ENCODE peak calls at places on chromosomes 5 and 9, in four cellular contexts. L is transverse colon, T is mammary epithelial cell, R is colonic mucosa. K is an unnamed sample. For H3K4me1, the result is how much of the 10 kb centered on the place peaks cover.

GRCh38 chr9:121066850-121067249 is 7.9 kb upstream of the CNTRL start:
- DNase-seq in L (no peak), R (no peak), T (no peak), K (no peak)

GRCh38 chr5:151585970-151586369 is 5.2 kb downstream of the FAT2 start:
- DNase-seq in L (no peak), R (no peak), T (peak), K (peak)

GRCh38 chr9:26604076-26604662 is 288.4 kb downstream of the CAAP1 start:
- DNase-seq in L (no peak), T (no peak), R (no peak), K (no peak)

GRCh38 chr5:77235881-77236560 is 25.5 kb downstream of the PDE8B start:
- DNase-seq in T (no peak), R (no peak), L (no peak), K (no peak)

GRCh38 chr5:111060169-111060568 is 11.3 kb upstream of the TSLP start:
- DNase-seq in T (no peak), R (no peak), L (no peak), K (no peak)

GRCh38 chr9:120625222-120625621 is 45.3 kb upstream of the CDK5RAP2 start:
- DNase-seq in L (no peak), R (no peak), T (no peak), K (peak)

GRCh38 chr5:106093149-106093548 is 1577.6 kb downstream of the EFNA5 start:
- DNase-seq in L (no peak), R (no peak), T (peak), K (peak)

GRCh38 chr9:102499468-102499867 is 495.7 kb upstream of the CYLC2 start:
- DNase-seq in L (no peak), T (no peak), R (no peak), K (no peak)

GRCh38 chr5:139392678-139393496 is 2.0 kb downstream of the PROB1 start:
- DNase-seq in L (peak), T (no peak), R (peak), K (peak)

GRCh38 chr9:112863214-112863613 is 27.5 kb downstream of the SLC46A2 start:
- DNase-seq in L (no peak), R (no peak), T (no peak), K (no peak)

GRCh38 chr5:180129291-180130190 is 58.0 kb upstream of the RNF130 start:
- DNase-seq in T (no peak), L (no peak), R (no peak), K (no peak)

GRCh38 chr5:151313357-151313756 is 9.8 kb upstream of the SLC36A3 start:
- DNase-seq in L (no peak), R (no peak), T (no peak), K (no peak)

GRCh38 chr9:121353246-121353975 is 16.6 kb downstream of the STOM start:
- DNase-seq in L (no peak), R (no peak), T (no peak), K (no peak)

GRCh38 chr5:56420323-56420722 is 187.2 kb upstream of the ANKRD55 start:
- DNase-seq in L (no peak), T (no peak), R (no peak), K (no peak)

GRCh38 chr5:531101-531748 is 7.0 kb upstream of the SLC9A3 start:
- DNase-seq in L (no peak), R (no peak), T (no peak), K (no peak)

GRCh38 chr5:1110930-1111726 is 735 bp downstream of the SLC12A7 start:
- DNase-seq in L (no peak), R (no peak), T (no peak), K (no peak)

GRCh38 chr5:32522429-32523143 is 62.8 kb upstream of the SUB1 start:
- DNase-seq in L (peak), R (no peak), T (no peak), K (no peak)

GRCh38 chr9:115373000-115373709 is 255.2 kb upstream of the TNC start:
- DNase-seq in R (no peak), L (no peak), T (peak), K (peak)

GRCh38 chr5:86917117-86917579 is 299.4 kb downstream of the COX7C start:
- DNase-seq in R (no peak), L (no peak), T (peak), K (no peak)

GRCh38 chr9:111601237-111602018 is 2.0 kb upstream of the PTGR1 start:
- DNase-seq in T (no peak), R (no peak), L (no peak), K (peak)

GRCh38 chr9:105198763-105199339 is 45.6 kb upstream of the SLC44A1 start:
- DNase-seq in L (no peak), R (no peak), T (no peak), K (no peak)

GRCh38 chr9:27276182-27277030 is 20.5 kb downstream of the EQTN start:
- DNase-seq in T (peak), L (no peak), R (peak), K (peak)

GRCh38 chr9:130467371-130467770 is 22.6 kb downstream of the ASS1 start:
- DNase-seq in T (no peak), L (no peak), R (no peak), K (no peak)

GRCh38 chr5:109191153-109191558 is 218.6 kb downstream of the PJA2 start:
- DNase-seq in T (peak), L (peak), R (peak), K (peak)

GRCh38 chr9:84945878-84946538 is 276.5 kb downstream of the NTRK2 start:
- DNase-seq in R (no peak), T (no peak), L (no peak), K (no peak)

GRCh38 chr5:37786855-37787254 is 53.0 kb downstream of the GDNF start:
- DNase-seq in R (no peak), T (peak), L (no peak), K (no peak)

GRCh38 chr5:151605559-151605958 is 14.4 kb upstream of the FAT2 start:
- DNase-seq in R (no peak), L (no peak), T (no peak), K (no peak)

GRCh38 chr5:72107874-72108199 is 562 bp downstream of the MAP1B start:
- DNase-seq in R (no peak), L (no peak), T (peak), K (peak)

GRCh38 chr5:68261174-68262021 is 45.8 kb downstream of the PIK3R1 start:
- DNase-seq in L (no peak), T (no peak), R (no peak), K (no peak)

GRCh38 chr5:66821626-66822429 is 225.6 kb downstream of the MAST4 start:
- DNase-seq in R (no peak), L (no peak), T (peak), K (no peak)

GRCh38 chr9:112711050-112711689 is 6.7 kb downstream of the INIP start:
- DNase-seq in L (no peak), R (no peak), T (peak), K (no peak)

GRCh38 chr9:120919639-120920494 is 6.7 kb downstream of the TRAF1 start:
- DNase-seq in L (no peak), T (no peak), R (no peak), K (no peak)

GRCh38 chr9:131179561-131180219 is 54.3 kb downstream of the NUP214 start:
- DNase-seq in R (no peak), T (no peak), L (no peak), K (peak)

GRCh38 chr9:81562221-81563019 is 126.9 kb downstream of the TLE1 start:
- DNase-seq in L (no peak), T (peak), R (no peak), K (peak)

GRCh38 chr9:79574166-79574565 is 2.4 kb downstream of the TLE4 start:
- DNase-seq in T (no peak), R (no peak), L (no peak), K (no peak)

GRCh38 chr5:1831677-1832313 is 30.6 kb downstream of the NDUFS6 start:
- DNase-seq in T (no peak), R (no peak), L (no peak), K (no peak)

GRCh38 chr9:21576331-21577189 is 94.4 kb upstream of the IFNE start:
- DNase-seq in T (peak), L (no peak), R (no peak), K (peak)

DNA sequence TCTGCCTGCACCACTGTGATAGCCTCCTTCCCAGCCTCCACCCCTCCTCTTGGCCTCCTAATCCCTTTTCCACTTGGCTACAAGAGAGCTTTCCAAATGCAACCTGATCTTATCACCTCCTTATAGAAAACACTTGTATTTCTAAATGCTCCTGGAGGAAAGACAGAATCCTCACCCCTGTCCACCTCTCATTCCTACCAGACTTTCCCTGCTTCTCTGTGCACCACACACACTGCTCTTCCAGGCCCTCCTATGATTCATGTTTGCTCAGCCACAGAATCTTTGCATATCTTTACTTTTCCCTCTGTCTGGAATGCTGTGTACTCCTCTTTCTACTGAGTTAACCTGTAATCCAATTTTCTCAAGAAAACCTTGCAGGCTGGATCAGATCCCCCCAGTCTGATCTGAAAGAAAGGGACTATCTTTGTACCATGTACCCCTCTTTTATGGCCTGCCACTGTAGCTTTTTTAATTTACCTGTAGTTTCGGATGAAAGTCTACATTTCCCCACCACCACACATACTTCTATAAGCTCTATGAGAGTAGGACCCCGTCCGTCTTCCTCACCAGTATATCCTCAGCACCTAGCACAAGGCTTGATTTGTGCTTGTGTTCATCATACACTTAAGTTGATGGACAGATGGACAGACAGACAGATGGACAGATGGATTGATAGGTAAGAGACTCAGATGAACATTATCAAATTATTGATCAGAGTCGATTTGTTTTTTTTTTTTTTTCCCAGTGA is 95.3 kb downstream of the GALNT10 start:
- DNase-seq in R (peak), T (no peak), L (no peak), K (no peak)
- H3K4me1 ChIP-seq in R (under half), T (under half), L (under half), K (under half)

GRCh38 chr9:108552459-108553040 is 303.2 kb downstream of the ACTL7B start:
- DNase-seq in R (peak), L (peak), T (peak), K (peak)

GRCh38 chr9:108547736-108548135 is 308.1 kb downstream of the ACTL7B start:
- DNase-seq in R (no peak), L (no peak), T (peak), K (no peak)

GRCh38 chr9:108551030-108551964 is 304.5 kb downstream of the ACTL7B start:
- DNase-seq in T (peak), R (no peak), L (no peak), K (peak)

GRCh38 chr9:108549184-108549583 is 306.6 kb downstream of the ACTL7B start:
- DNase-seq in T (peak), L (no peak), R (no peak), K (peak)

GRCh38 chr9:108550111-108550510 is 305.7 kb downstream of the ACTL7B start:
- DNase-seq in T (no peak), R (no peak), L (no peak), K (no peak)
- H3K4me1 ChIP-seq in T (half or more), R (under half), L (under half), K (under half)

DNA sequence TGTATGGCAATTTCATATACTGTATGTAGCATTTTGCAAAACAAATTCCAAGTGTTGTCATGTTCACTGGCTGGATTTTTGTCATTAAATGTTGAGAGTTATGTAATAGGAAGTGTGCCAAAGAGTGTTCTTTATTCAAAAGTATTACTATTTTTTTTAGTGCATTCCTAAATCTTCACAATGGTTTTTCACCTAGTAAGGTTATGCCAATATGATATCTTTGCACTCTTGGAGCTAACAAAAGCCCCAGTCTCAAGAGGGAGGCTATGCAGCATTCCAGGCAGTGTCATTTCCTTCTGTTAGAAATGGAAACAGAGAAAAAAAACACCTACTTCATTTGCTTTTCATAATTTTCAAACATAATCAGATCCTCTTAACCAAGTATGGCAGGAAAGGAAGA is 5.1 kb upstream of the SSBP2 start:
- DNase-seq in L (no peak), T (no peak), R (no peak), K (no peak)
- H3K4me1 ChIP-seq in L (under half), T (under half), R (under half), K (under half)

GRCh38 chr5:14816999-14817761 is 54.4 kb downstream of the ANKH start:
- DNase-seq in R (no peak), T (peak), L (no peak), K (peak)
- H3K4me1 ChIP-seq in R (under half), T (under half), L (under half), K (under half)

K was measured in foreskin keratinocyte.